ENCODE peak calls at places on chromosomes 6 and 20, in four cellular contexts. One of them, this sample, is unnamed.

GRCh38 chr6:158606935-158607334 is 37.6 kb downstream of the DYNLT1 start:
- DNase-seq in K562: no peak
- DNase-seq in A549: no peak
- DNase-seq in IMR-90: no peak
- DNase-seq in this sample: no peak

GRCh38 chr6:32664827-32665362 is 1.6 kb downstream of the HLA-DQB1 start:
- DNase-seq in A549: no peak
- DNase-seq in IMR-90: no peak
- DNase-seq in K562: no peak
- DNase-seq in this sample: no peak

GRCh38 chr6:179340-179950 is 112.8 kb upstream of the DUSP22 start:
- DNase-seq in A549: no peak
- DNase-seq in K562: no peak
- DNase-seq in IMR-90: no peak
- DNase-seq in this sample: no peak

GRCh38 chr20:38975539-38976120 is 13.5 kb downstream of the DHX35 start:
- DNase-seq in K562: no peak
- DNase-seq in IMR-90: peak
- DNase-seq in A549: no peak
- DNase-seq in this sample: no peak

GRCh38 chr20:5689451-5689850 is 60.8 kb upstream of the SHLD1 start:
- DNase-seq in K562: no peak
- DNase-seq in A549: no peak
- DNase-seq in IMR-90: no peak
- DNase-seq in this sample: peak

GRCh38 chr6:96542702-96543101 is 20.2 kb upstream of the FHL5 start:
- DNase-seq in K562: no peak
- DNase-seq in IMR-90: no peak
- DNase-seq in A549: no peak
- DNase-seq in this sample: no peak

GRCh38 chr6:44471271-44471981 is 83.9 kb downstream of the CDC5L start:
- DNase-seq in IMR-90: no peak
- DNase-seq in A549: no peak
- DNase-seq in K562: peak
- DNase-seq in this sample: no peak

GRCh38 chr6:135537782-135538301 is 40.3 kb upstream of the AHI1 start:
- DNase-seq in A549: no peak
- DNase-seq in K562: no peak
- DNase-seq in IMR-90: peak
- DNase-seq in this sample: no peak

GRCh38 chr6:45677381-45677992 is 299.8 kb upstream of the SUPT3H start:
- DNase-seq in IMR-90: peak
- DNase-seq in A549: no peak
- DNase-seq in K562: no peak
- DNase-seq in this sample: no peak

GRCh38 chr6:137105375-137105774 is 60.6 kb upstream of the IL20RA start:
- DNase-seq in IMR-90: no peak
- DNase-seq in A549: no peak
- DNase-seq in K562: no peak
- DNase-seq in this sample: no peak

GRCh38 chr20:39271205-39271604 is 309.1 kb downstream of the DHX35 start:
- DNase-seq in K562: no peak
- DNase-seq in IMR-90: no peak
- DNase-seq in A549: no peak
- DNase-seq in this sample: no peak

GRCh38 chr6:132666118-132666517 is 7.1 kb upstream of the TAAR1 start:
- DNase-seq in A549: no peak
- DNase-seq in K562: no peak
- DNase-seq in IMR-90: no peak
- DNase-seq in this sample: no peak

GRCh38 chr6:145529582-145529981 is 205.7 kb downstream of the EPM2A start:
- DNase-seq in IMR-90: no peak
- DNase-seq in K562: no peak
- DNase-seq in A549: no peak
- DNase-seq in this sample: no peak

GRCh38 chr6:43943099-43943766 is 173.2 kb downstream of the VEGFA start:
- DNase-seq in IMR-90: no peak
- DNase-seq in K562: no peak
- DNase-seq in A549: no peak
- DNase-seq in this sample: no peak

GRCh38 chr6:128202169-128202765 is 301.4 kb upstream of the THEMIS start:
- DNase-seq in A549: no peak
- DNase-seq in IMR-90: no peak
- DNase-seq in K562: no peak
- DNase-seq in this sample: peak

GRCh38 chr6:10030942-10031537 is 383.8 kb downstream of the TFAP2A start:
- DNase-seq in IMR-90: no peak
- DNase-seq in A549: no peak
- DNase-seq in K562: peak
- DNase-seq in this sample: peak

GRCh38 chr20:52190437-52191131 is 995 bp downstream of the ZFP64 start:
- DNase-seq in A549: peak
- DNase-seq in K562: peak
- DNase-seq in IMR-90: peak
- DNase-seq in this sample: peak

GRCh38 chr20:8811801-8812594 is 256.9 kb upstream of the PLCB4 start:
- DNase-seq in A549: no peak
- DNase-seq in IMR-90: no peak
- DNase-seq in K562: no peak
- DNase-seq in this sample: no peak

GRCh38 chr6:24720131-24720603 is 1.2 kb upstream of the C6orf62 start:
- DNase-seq in IMR-90: peak
- DNase-seq in K562: peak
- DNase-seq in A549: peak
- DNase-seq in this sample: peak

GRCh38 chr20:62758226-62758912 is 37.9 kb upstream of the MRGBP start:
- DNase-seq in A549: no peak
- DNase-seq in IMR-90: no peak
- DNase-seq in K562: no peak
- DNase-seq in this sample: no peak

GRCh38 chr6:16949696-16950095 is 152.2 kb upstream of the STMND1 start:
- DNase-seq in A549: no peak
- DNase-seq in K562: no peak
- DNase-seq in IMR-90: no peak
- DNase-seq in this sample: no peak

GRCh38 chr6:135202821-135203220 is 21.7 kb downstream of the MYB start:
- DNase-seq in A549: no peak
- DNase-seq in K562: no peak
- DNase-seq in IMR-90: no peak
- DNase-seq in this sample: no peak

GRCh38 chr20:4053516-4053919 is 38.2 kb upstream of the RNF24 start:
- DNase-seq in A549: no peak
- DNase-seq in IMR-90: no peak
- DNase-seq in K562: no peak
- DNase-seq in this sample: no peak

GRCh38 chr6:63529498-63529897 is 42.8 kb upstream of the LOC128125822 start:
- DNase-seq in IMR-90: no peak
- DNase-seq in K562: no peak
- DNase-seq in A549: no peak
- DNase-seq in this sample: no peak

GRCh38 chr6:85945454-85946185 is 302.9 kb upstream of the SYNCRIP start:
- DNase-seq in IMR-90: no peak
- DNase-seq in A549: no peak
- DNase-seq in K562: no peak
- DNase-seq in this sample: no peak

GRCh38 chr6:44133003-44133931 is 5.9 kb downstream of the TMEM63B start:
- DNase-seq in IMR-90: peak
- DNase-seq in K562: peak
- DNase-seq in A549: peak
- DNase-seq in this sample: peak

GRCh38 chr6:155311076-155311475 is 3.2 kb downstream of the TFB1M start:
- DNase-seq in K562: no peak
- DNase-seq in IMR-90: peak
- DNase-seq in A549: no peak
- DNase-seq in this sample: no peak

GRCh38 chr6:74733830-74734591 is 471.8 kb downstream of the COL12A1 start:
- DNase-seq in IMR-90: no peak
- DNase-seq in K562: no peak
- DNase-seq in A549: no peak
- DNase-seq in this sample: no peak

GRCh38 chr6:36722879-36723278 is 25.3 kb downstream of the RAB44 start:
- DNase-seq in K562: no peak
- DNase-seq in IMR-90: no peak
- DNase-seq in A549: no peak
- DNase-seq in this sample: no peak

GRCh38 chr6:36728289-36729168 is 30.9 kb downstream of the RAB44 start:
- DNase-seq in K562: no peak
- DNase-seq in IMR-90: no peak
- DNase-seq in A549: no peak
- DNase-seq in this sample: no peak

GRCh38 chr6:36727491-36728021 is 29.9 kb downstream of the RAB44 start:
- DNase-seq in A549: no peak
- DNase-seq in IMR-90: peak
- DNase-seq in K562: no peak
- DNase-seq in this sample: no peak

GRCh38 chr6:36724514-36725385 is 27.1 kb downstream of the RAB44 start:
- DNase-seq in A549: peak
- DNase-seq in IMR-90: peak
- DNase-seq in K562: peak
- DNase-seq in this sample: peak

DNA sequence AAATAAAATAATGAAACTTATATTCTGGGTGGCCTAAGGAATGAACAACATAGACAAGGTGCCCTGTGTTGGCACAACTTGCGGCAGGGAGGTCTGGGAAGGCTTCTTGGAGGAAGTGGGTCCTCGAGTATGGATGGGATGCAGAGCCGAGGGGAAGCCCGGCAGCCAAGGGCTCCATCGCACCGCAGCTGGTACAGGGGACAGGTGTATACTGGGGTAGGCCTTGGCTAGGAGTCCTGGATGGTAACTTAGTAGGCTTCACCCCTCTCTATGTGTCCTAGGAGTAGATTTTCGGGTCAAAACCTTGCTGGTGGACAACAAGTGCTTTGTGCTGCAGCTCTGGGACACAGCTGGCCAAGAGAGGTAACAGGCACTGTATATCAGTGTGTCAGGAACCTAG is 28.0 kb downstream of the RAB44 start:
- DNase-seq in IMR-90: no peak
- DNase-seq in A549: no peak
- DNase-seq in K562: no peak
- DNase-seq in this sample: no peak
- TF ChIP-seq MAZ in IMR-90: no peak
- TF ChIP-seq MAZ in A549: no peak
- TF ChIP-seq MAZ in K562: no peak
- TF ChIP-seq MAZ in this sample: no peak

DNA sequence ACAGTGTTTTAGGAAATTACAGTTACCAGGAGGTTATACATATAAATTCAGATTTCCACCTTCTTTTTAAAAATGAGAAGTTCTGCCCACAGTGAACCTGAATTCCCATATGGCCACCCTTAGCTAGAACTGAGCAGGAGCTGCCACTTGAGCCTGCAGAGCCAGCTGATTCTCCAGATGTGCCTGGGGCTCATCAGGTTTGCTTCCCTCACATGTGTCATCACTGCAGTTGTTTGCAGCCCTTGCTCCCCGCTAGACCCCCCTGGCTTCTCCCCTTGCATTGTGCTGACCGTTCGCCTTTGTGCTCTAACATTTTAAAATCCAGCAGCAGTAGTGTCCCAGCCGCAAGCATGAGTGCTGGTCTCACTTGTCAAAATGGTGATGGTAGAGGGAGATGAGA is 131.1 kb downstream of the UTRN start:
- DNase-seq in K562: no peak
- DNase-seq in A549: no peak
- DNase-seq in IMR-90: no peak
- DNase-seq in this sample: no peak
- TF ChIP-seq MAZ in K562: no peak
- TF ChIP-seq MAZ in A549: no peak
- TF ChIP-seq MAZ in IMR-90: no peak
- TF ChIP-seq MAZ in this sample: no peak

GRCh38 chr6:166552600-166552999 is 33.9 kb downstream of the RAMACL start:
- DNase-seq in A549: no peak
- DNase-seq in IMR-90: no peak
- DNase-seq in K562: no peak
- DNase-seq in this sample: no peak

GRCh38 chr6:166555066-166555465 is 31.4 kb downstream of the RAMACL start:
- DNase-seq in K562: no peak
- DNase-seq in A549: no peak
- DNase-seq in IMR-90: no peak
- DNase-seq in this sample: no peak

GRCh38 chr6:166553563-166554271 is 32.8 kb downstream of the RAMACL start:
- DNase-seq in A549: no peak
- DNase-seq in IMR-90: peak
- DNase-seq in K562: no peak
- DNase-seq in this sample: no peak

GRCh38 chr6:166554316-166554715 is 32.2 kb downstream of the RAMACL start:
- DNase-seq in A549: no peak
- DNase-seq in K562: no peak
- DNase-seq in IMR-90: peak
- DNase-seq in this sample: no peak

DNA sequence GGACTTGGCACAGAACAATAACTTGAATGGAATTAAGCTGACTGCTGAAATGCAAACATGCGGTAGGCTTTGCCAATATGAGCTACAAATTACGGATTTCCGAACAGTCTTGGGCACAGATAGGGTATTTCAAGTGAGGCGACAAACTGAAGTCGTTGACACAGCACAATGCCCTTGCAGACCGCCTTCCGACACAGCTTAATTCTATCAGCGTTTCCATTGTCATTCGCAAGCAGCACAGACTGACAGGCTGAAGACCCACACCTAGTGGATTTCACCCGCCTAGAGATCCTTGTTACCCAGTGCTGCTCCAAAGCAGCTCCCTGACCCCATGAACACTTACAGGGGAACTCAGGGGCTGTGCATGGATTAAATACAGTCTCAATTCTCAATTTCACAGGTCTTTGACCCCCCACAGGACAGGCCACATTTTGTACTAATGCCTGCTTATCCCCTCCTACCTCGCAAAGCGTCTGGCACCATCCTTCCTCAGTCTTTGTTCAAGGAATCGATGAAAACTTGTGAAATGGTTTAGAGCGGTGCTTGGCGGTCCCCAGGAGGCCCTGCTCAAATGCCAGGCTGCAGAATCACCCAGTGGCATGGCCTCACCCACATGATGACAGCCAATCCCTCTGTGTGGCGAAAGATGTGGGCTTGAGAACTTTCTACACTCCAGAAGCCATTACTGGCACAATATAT is 34.5 kb downstream of the RAMACL start:
- DNase-seq in K562: no peak
- DNase-seq in IMR-90: no peak
- DNase-seq in A549: no peak
- DNase-seq in this sample: no peak
- TF ChIP-seq MAZ in K562: no peak
- TF ChIP-seq MAZ in IMR-90: no peak
- TF ChIP-seq MAZ in A549: no peak
- TF ChIP-seq MAZ in this sample: no peak

GRCh38 chr20:25220810-25221591 is 25.5 kb downstream of the ENTPD6 start:
- DNase-seq in K562: no peak
- DNase-seq in IMR-90: no peak
- DNase-seq in A549: no peak
- DNase-seq in this sample: no peak
- TF ChIP-seq MAZ in K562: no peak
- TF ChIP-seq MAZ in IMR-90: no peak
- TF ChIP-seq MAZ in A549: no peak
- TF ChIP-seq MAZ in this sample: no peak